ENCODE peak calls at places on chromosome 6, in seven cellular contexts. K is mucosa of descending colon, S is GM20000, J is psoas muscle, F is endothelial cell, Q is progenitor cell of endocrine pancreas, U is uterus. H is an unnamed sample.
A peak's percentile ranks its signal among the peaks of the same experiment; 100 is the strongest.

GRCh38 chr6:28589234-28589951 is 63.7 kb downstream of the GPX5 start:
- DNase-seq in K (no peak), S (peak; percentile 54), J (no peak), F (peak; percentile 75), Q (peak; percentile 30), U (peak; percentile 64), H (peak; percentile 98)

GRCh38 chr6:138996524-138996923 is 8.5 kb upstream of the REPS1 start:
- DNase-seq in K (no peak), S (no peak), J (no peak), F (no peak), Q (no peak), U (no peak), H (no peak)

GRCh38 chr6:117928833-117929232 is 21.8 kb downstream of the SLC35F1 start:
- DNase-seq in K (no peak), S (no peak), J (no peak), F (no peak), Q (no peak), U (no peak), H (no peak)

GRCh38 chr6:35757461-35758123 is 18.8 kb upstream of the CLPSL2 start:
- DNase-seq in K (no peak), S (peak; percentile 63), J (no peak), F (peak; percentile 33), Q (no peak), U (no peak), H (peak; percentile 21)

GRCh38 chr6:48826884-48827701 is 636.0 kb downstream of the MMUT start:
- DNase-seq in K (no peak), S (no peak), J (no peak), F (no peak), Q (no peak), U (no peak), H (peak; percentile 99)

GRCh38 chr6:36033935-36034334 is 6.3 kb downstream of the MAPK14 start:
- DNase-seq in K (no peak), S (no peak), J (no peak), F (no peak), Q (no peak), U (no peak), H (peak; percentile 29)

GRCh38 chr6:43250992-43251373 is 7.7 kb downstream of the TTBK1 start:
- DNase-seq in K (no peak), S (no peak), J (no peak), F (no peak), Q (no peak), U (no peak), H (no peak)

GRCh38 chr6:31010393-31011060 is at the start of gene MUC22:
- DNase-seq in K (no peak), S (no peak), J (no peak), F (no peak), Q (no peak), U (no peak), H (no peak)

GRCh38 chr6:29974901-29975560 is 32.7 kb downstream of the HLA-A start:
- DNase-seq in K (no peak), S (no peak), J (no peak), F (peak; percentile 16), Q (no peak), U (no peak), H (no peak)

GRCh38 chr6:75503291-75503690 is 9.7 kb upstream of the FILIP1 start:
- DNase-seq in K (no peak), S (peak; percentile 9), J (no peak), F (no peak), Q (no peak), U (no peak), H (no peak)

GRCh38 chr6:109695468-109695867 is 4.4 kb downstream of the FIG4 start:
- DNase-seq in K (no peak), S (no peak), J (no peak), F (peak; percentile 33), Q (no peak), U (no peak), H (no peak)

GRCh38 chr6:81086931-81087330 is 665.5 kb downstream of the TENT5A start:
- DNase-seq in K (no peak), S (no peak), J (no peak), F (no peak), Q (no peak), U (no peak), H (no peak)

GRCh38 chr6:73614802-73615201 is 39.0 kb downstream of the SLC17A5 start:
- DNase-seq in K (no peak), S (no peak), J (no peak), F (no peak), Q (no peak), U (no peak), H (no peak)

GRCh38 chr6:73610444-73611275 is 43.1 kb downstream of the SLC17A5 start:
- DNase-seq in K (no peak), S (peak; percentile 47), J (no peak), F (no peak), Q (no peak), U (no peak), H (peak; percentile 58)

GRCh38 chr6:73612611-73613010 is 41.2 kb downstream of the SLC17A5 start:
- DNase-seq in K (no peak), S (no peak), J (no peak), F (no peak), Q (no peak), U (no peak), H (no peak)

GRCh38 chr6:73608761-73609160 is 45.0 kb downstream of the SLC17A5 start:
- DNase-seq in K (no peak), S (no peak), J (no peak), F (no peak), Q (no peak), U (no peak), H (no peak)

DNA sequence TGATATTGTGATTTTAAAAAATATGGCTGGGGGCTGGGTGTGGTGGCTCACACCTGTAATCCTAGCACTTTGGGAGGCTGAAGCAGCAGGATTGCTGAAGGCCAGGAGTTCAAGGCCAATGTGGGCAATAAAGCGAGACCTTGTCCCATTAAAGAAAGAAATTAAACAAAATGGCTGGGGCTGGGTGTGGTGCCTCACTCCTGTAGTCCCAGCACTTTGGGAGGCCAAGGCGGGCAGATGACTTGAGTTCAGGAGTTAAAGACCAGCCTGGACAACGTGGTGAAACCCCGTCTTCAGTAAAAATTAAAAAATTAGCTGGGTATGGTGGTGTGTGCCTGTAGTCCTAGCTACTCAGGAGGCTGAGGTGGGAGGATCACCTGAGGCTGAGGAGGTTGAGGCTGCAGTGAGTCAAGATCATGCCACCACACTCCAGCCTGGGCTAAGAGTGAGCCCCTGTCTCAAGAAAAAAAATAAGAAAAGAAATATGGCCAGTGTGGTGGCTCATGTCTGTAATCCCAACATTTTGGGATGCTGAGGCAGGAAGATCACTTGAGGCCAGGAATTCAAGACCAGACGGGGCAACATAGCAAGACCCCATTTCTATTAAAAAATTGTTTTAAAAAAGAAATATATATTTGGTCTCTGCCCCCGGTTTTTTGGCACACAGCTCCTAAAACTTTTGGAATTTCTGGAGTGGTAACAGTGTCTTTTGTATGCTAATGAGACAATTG is 39.8 kb downstream of the SLC17A5 start:
- DNase-seq in K (no peak), S (no peak), J (no peak), F (no peak), Q (no peak), U (no peak), H (no peak)
- TF ChIP-seq CTCF in K (no peak), S (no peak), J (no peak), F (no peak), Q (no peak), U (no peak), H (no peak)

DNA sequence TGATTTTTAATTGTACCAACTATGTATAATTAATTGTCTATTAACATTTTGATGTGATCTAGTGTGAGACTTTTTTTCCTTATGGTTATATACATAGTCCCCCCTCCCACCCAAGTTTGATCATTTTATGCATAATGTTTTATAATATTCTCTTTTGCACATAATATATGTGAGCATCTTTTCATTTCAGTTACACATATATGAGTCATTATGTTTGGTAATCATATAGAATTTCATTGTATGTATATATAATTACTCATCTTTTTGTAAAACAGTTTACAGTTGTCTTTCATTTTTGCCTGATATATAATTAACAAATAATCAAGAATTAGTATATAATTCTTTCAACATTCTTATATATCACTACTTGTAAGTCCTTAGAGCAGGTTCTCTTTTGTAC is 15.0 kb downstream of the RWDD1 start:
- DNase-seq in K (no peak), S (no peak), J (no peak), F (no peak), Q (no peak), U (no peak), H (no peak)
- TF ChIP-seq CTCF in K (no peak), S (no peak), J (no peak), F (no peak), Q (no peak), U (no peak), H (no peak)

GRCh38 chr6:82273295-82273694 is 25.8 kb upstream of the IBTK start:
- DNase-seq in K (no peak), S (no peak), J (no peak), F (no peak), Q (no peak), U (no peak), H (no peak)

GRCh38 chr6:82275686-82276085 is 28.1 kb upstream of the IBTK start:
- DNase-seq in K (no peak), S (no peak), J (no peak), F (no peak), Q (no peak), U (no peak), H (no peak)

GRCh38 chr6:82268301-82268846 is 20.8 kb upstream of the IBTK start:
- DNase-seq in K (no peak), S (no peak), J (no peak), F (no peak), Q (no peak), U (no peak), H (no peak)

GRCh38 chr6:82270791-82271392 is 23.3 kb upstream of the IBTK start:
- DNase-seq in K (no peak), S (peak; percentile 56), J (no peak), F (no peak), Q (no peak), U (no peak), H (peak; percentile 27)
- TF ChIP-seq CTCF in K (peak; percentile 9), S (peak; percentile 25), J (peak; percentile 65), F (peak; percentile 62), Q (peak; percentile 80), U (peak; percentile 53), H (peak; percentile 84)

GRCh38 chr6:3848925-3849605 is at the start of gene FAM50B:
- DNase-seq in K (peak; percentile 97), S (peak; percentile 89), J (peak; percentile 93), F (peak; percentile 99), Q (peak; percentile 85), U (peak; percentile 93), H (peak; percentile 82)
- TF ChIP-seq CTCF in K (peak; percentile 95), S (peak; percentile 75), J (peak; percentile 93), F (peak; percentile 100), Q (peak; percentile 95), U (peak; percentile 98), H (peak; percentile 98)